ENCODE peak calls at places on chromosomes 11 and 22, in seven cellular contexts. F is mammary epithelial cell, C is hepatocyte, D is AG04450, Q is heart left ventricle, S is HCT116, X is dorsolateral prefrontal cortex. T is an unnamed sample.

GRCh38 chr11:3971756-3972404 is 116.4 kb downstream of the STIM1 start:
- DNase-seq in F (peak; percentile 26), C (no peak), D (no peak), Q (no peak), S (no peak), X (no peak), T (no peak)

GRCh38 chr22:44050766-44051747 is 27.0 kb downstream of the PARVB start:
- DNase-seq in F (no peak), C (no peak), D (no peak), Q (no peak), S (no peak), X (no peak), T (no peak)

GRCh38 chr22:30286813-30287625 is 2.3 kb downstream of the CASTOR1 start:
- DNase-seq in F (peak; percentile 38), C (peak; percentile 74), D (no peak), Q (peak; percentile 91), S (no peak), X (peak; percentile 47), T (peak; percentile 85)

GRCh38 chr11:120125005-120125404 is 12.9 kb downstream of the TRIM29 start:
- DNase-seq in F (peak; percentile 87), C (peak; percentile 65), D (no peak), Q (no peak), S (peak; percentile 38), X (no peak), T (no peak)

GRCh38 chr11:127191689-127192088 is 191.1 kb upstream of the KIRREL3 start:
- DNase-seq in F (no peak), C (no peak), D (no peak), Q (no peak), S (no peak), X (no peak), T (no peak)

GRCh38 chr11:87374206-87374793 is 336.6 kb downstream of the TMEM135 start:
- DNase-seq in F (no peak), C (no peak), D (no peak), Q (no peak), S (no peak), X (no peak), T (no peak)

GRCh38 chr11:77198440-77198849 is 70.4 kb downstream of the MYO7A start:
- DNase-seq in F (no peak), C (no peak), D (no peak), Q (peak; percentile 34), S (peak; percentile 48), X (no peak), T (peak; percentile 47)

GRCh38 chr11:10454902-10455631 is at the start of gene AMPD3:
- DNase-seq in F (peak; percentile 97), C (peak; percentile 81), D (peak; percentile 96), Q (no peak), S (peak; percentile 85), X (no peak), T (no peak)

GRCh38 chr11:95417832-95418231 is 186.8 kb upstream of the SESN3 start:
- DNase-seq in F (no peak), C (no peak), D (no peak), Q (no peak), S (no peak), X (no peak), T (no peak)

GRCh38 chr22:45686842-45687241 is 15.2 kb downstream of the ATXN10 start:
- DNase-seq in F (no peak), C (no peak), D (no peak), Q (no peak), S (no peak), X (no peak), T (no peak)

GRCh38 chr11:115885446-115885978 is 381.3 kb upstream of the CADM1 start:
- DNase-seq in F (no peak), C (no peak), D (no peak), Q (no peak), S (no peak), X (no peak), T (no peak)

GRCh38 chr11:62400760-62401159 is 18.1 kb upstream of the SCGB1A1 start:
- DNase-seq in F (no peak), C (peak; percentile 84), D (peak; percentile 46), Q (peak; percentile 87), S (no peak), X (peak; percentile 49), T (no peak)

DNA sequence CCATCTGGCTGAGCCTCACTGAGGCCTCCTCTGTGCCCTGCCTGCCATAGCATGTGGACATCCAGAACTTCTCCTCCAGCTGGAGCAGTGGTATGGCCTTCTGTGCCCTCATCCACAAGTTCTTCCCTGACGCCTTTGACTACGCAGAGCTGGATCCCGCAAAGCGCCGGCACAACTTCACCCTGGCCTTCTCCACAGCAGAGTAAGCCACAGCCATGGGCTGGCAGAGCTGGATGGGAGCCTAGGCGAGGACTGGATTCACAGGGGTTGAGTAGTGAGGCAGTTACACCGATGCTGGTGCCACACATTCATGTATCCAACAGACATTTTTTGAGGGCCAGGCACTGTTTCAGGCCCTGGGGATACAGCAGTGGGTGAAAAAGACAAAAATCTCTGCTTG is 9.1 kb downstream of the SMTNL1 start:
- DNase-seq in F (no peak), C (no peak), D (no peak), Q (no peak), S (no peak), X (no peak), T (no peak)
- TF ChIP-seq CTCF in F (no peak), C (no peak), D (no peak), Q (no peak), S (no peak), X (no peak), T (no peak)

GRCh38 chr22:28021116-28021997 is 102.3 kb upstream of the PITPNB start:
- DNase-seq in F (no peak), C (no peak), D (no peak), Q (no peak), S (no peak), X (no peak), T (peak; percentile 38)
- H3K4me3 ChIP-seq in F (no peak overlapping the region), C (no peak overlapping the region), D (no peak overlapping the region), Q (no peak overlapping the region), S (no peak overlapping the region), X (no peak overlapping the region), T (no peak overlapping the region)

GRCh38 chr11:134252539-134253188 is 488 bp downstream of the THYN1 start:
- DNase-seq in F (peak; percentile 45), C (peak; percentile 45), D (no peak), Q (no peak), S (no peak), X (peak; percentile 24), T (no peak)
- H3K27ac ChIP-seq in F (no peak overlapping the region), C (peak overlapping the region; percentile 73), D (peak overlapping the region; percentile 57), Q (peak overlapping the region; percentile 83), S (no peak overlapping the region), X (peak overlapping the region; percentile 74), T (peak overlapping the region; percentile 86)

DNA sequence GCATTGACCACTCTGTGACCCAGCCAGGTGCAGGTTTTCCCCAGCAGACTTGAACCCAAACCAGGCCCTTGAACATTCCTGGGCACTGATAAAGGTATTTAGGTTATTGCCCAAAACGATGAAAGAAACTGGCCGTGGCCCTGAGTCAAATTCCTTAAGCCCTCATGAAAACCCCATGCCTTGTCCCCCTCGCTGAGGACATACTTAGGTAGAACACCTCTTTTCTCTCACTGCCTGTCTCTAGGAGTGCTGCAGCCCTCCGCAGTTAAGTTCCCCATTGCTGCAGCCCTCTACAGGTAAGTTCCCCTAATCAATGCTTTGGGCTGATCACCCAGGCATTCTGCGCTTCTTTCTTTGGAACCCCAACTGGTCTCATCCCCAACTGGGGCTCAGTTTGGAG is 961.6 kb downstream of the TBC1D22A start:
- DNase-seq in F (no peak), C (no peak), D (no peak), Q (no peak), S (no peak), X (no peak), T (no peak)
- TF ChIP-seq CTCF in F (no peak), C (no peak), D (no peak), Q (no peak), S (no peak), X (no peak), T (no peak)

GRCh38 chr22:19285831-19286230 is 5.7 kb downstream of the CLTCL1 start:
- DNase-seq in F (no peak), C (no peak), D (no peak), Q (no peak), S (no peak), X (no peak), T (no peak)
- H3K4me3 ChIP-seq in F (no peak overlapping the region), C (no peak overlapping the region), D (no peak overlapping the region), Q (no peak overlapping the region), S (no peak overlapping the region), X (no peak overlapping the region), T (no peak overlapping the region)

DNA sequence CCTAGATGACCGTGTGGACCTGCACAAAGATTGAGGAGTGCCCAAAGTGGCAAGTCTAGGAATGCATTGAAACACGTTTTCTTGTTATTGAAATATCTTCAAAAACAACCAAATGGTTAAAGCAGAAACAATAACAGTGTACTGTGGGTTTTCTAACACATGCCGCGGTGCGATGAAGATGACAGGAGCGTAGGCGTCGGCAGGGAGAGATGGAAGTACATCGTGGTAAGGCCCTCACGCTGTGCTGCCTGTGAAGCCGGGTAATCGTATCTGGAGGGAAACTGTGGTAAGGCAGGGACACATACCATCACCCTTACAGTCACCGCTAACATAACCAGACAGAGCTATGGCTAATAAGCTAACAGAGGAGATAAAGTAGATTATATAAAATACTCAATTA is 261.4 kb downstream of the TBC1D22A start:
- DNase-seq in F (no peak), C (no peak), D (no peak), Q (no peak), S (no peak), X (no peak), T (no peak)
- H3K27ac ChIP-seq in F (no peak overlapping the region), C (no peak overlapping the region), D (no peak overlapping the region), Q (no peak overlapping the region), S (no peak overlapping the region), X (no peak overlapping the region), T (no peak overlapping the region)

DNA sequence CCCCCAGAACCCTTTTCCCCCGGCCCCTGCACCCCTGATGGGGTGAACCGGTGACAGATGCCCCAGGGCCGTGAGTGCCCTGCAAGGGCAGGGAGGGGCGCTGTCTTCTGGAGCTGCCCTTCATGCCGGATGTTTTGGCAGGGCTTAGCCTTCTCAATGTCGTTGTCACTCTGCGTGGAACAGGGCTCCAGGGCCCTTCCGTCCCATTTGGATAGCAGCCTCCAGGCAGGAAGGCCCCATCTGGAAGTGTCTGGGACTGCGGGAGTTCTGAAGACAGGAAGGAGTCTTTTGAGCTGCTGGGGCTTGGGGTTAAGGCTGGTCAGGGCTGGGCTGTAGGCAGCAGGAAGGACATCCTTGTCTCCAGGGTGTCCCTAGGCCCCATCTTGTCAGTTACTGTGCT is 4.6 kb downstream of the FRMD8 start:
- DNase-seq in F (no peak), C (no peak), D (no peak), Q (no peak), S (no peak), X (peak; percentile 26), T (no peak)
- TF ChIP-seq CTCF in F (no peak), C (no peak), D (peak; percentile 4), Q (no peak), S (no peak), X (no peak), T (no peak)